ENCODE peak calls at places on chromosomes 5 and 9, in nine cellular contexts. V is WTC11; Z is D341Med; Y is stimulated activated CD4-positive, alpha-beta T cell treated with anti-CD3 and anti-CD28 coated beads, Interleukin-15, amount 100 ng/mL, for 1 hour; K is sciatic nerve; D is activated naive CD4-positive, alpha-beta T cell; P is NCI-H1694; H is LHCN-M2; U is HFFc6. A is an unnamed sample.
A peak's percentile ranks its signal among the peaks of the same experiment; 100 is the strongest.

GRCh38 chr9:90773593-90773992 is 28.0 kb upstream of the SYK start:
- DNase-seq in V (peak; percentile 33), Z (no peak), Y (no peak), K (no peak), D (no peak), P (no peak), H (no peak), U (no peak), A (no peak)

GRCh38 chr9:83637389-83637788 is 14.4 kb downstream of the IDNK start:
- DNase-seq in V (no peak), Z (no peak), Y (no peak), K (no peak), D (no peak), P (no peak), H (no peak), U (no peak), A (no peak)

GRCh38 chr5:163189023-163189553 is 248.3 kb upstream of the CCNG1 start:
- DNase-seq in V (no peak), Z (no peak), Y (no peak), K (no peak), D (no peak), P (no peak), H (no peak), U (no peak), A (no peak)

GRCh38 chr5:157816682-157817268 is 42.2 kb downstream of the CLINT1 start:
- DNase-seq in V (no peak), Z (no peak), Y (no peak), K (no peak), D (no peak), P (no peak), H (peak; percentile 21), U (no peak), A (no peak)

GRCh38 chr5:160105686-160106085 is 13.6 kb downstream of the PWWP2A start:
- DNase-seq in V (no peak), Z (no peak), Y (no peak), K (no peak), D (no peak), P (no peak), H (no peak), U (no peak), A (no peak)

GRCh38 chr5:81717221-81717620 is 33.7 kb downstream of the SSBP2 start:
- DNase-seq in V (no peak), Z (no peak), Y (no peak), K (no peak), D (no peak), P (no peak), H (no peak), U (peak; percentile 46), A (no peak)

GRCh38 chr5:73938280-73938937 is 312.4 kb downstream of the ARHGEF28 start:
- DNase-seq in V (no peak), Z (no peak), Y (no peak), K (no peak), D (no peak), P (no peak), H (peak; percentile 96), U (peak; percentile 94), A (no peak)

GRCh38 chr5:142053434-142054253 is 40.8 kb upstream of the GNPDA1 start:
- DNase-seq in V (no peak), Z (no peak), Y (no peak), K (no peak), D (no peak), P (no peak), H (peak; percentile 66), U (peak; percentile 82), A (no peak)

GRCh38 chr9:34986541-34987047 is 3.0 kb upstream of the DNAJB5 start:
- DNase-seq in V (peak; percentile 37), Z (no peak), Y (no peak), K (no peak), D (no peak), P (peak; percentile 36), H (no peak), U (no peak), A (no peak)

GRCh38 chr9:123872710-123873109 is 57.2 kb downstream of the DENND1A start:
- DNase-seq in V (no peak), Z (no peak), Y (no peak), K (no peak), D (no peak), P (no peak), H (no peak), U (no peak), A (no peak)

GRCh38 chr5:157143127-157143959 is 678 bp upstream of the MED7 start:
- DNase-seq in V (no peak), Z (peak; percentile 60), Y (no peak), K (peak; percentile 72), D (peak; percentile 16), P (peak; percentile 71), H (peak; percentile 21), U (no peak), A (no peak)

GRCh38 chr5:177189965-177190364 is 56.4 kb downstream of the NSD1 start:
- DNase-seq in V (no peak), Z (no peak), Y (no peak), K (no peak), D (no peak), P (no peak), H (no peak), U (no peak), A (no peak)

GRCh38 chr9:20815923-20816703 is 132.1 kb downstream of the FOCAD start:
- DNase-seq in V (no peak), Z (no peak), Y (no peak), K (no peak), D (no peak), P (no peak), H (no peak), U (no peak), A (no peak)

GRCh38 chr9:77964258-77964657 is 67.4 kb downstream of the GNAQ start:
- DNase-seq in V (no peak), Z (no peak), Y (no peak), K (no peak), D (no peak), P (no peak), H (no peak), U (no peak), A (no peak)

GRCh38 chr5:169503899-169504298 is 79.7 kb upstream of the SPDL1 start:
- DNase-seq in V (no peak), Z (no peak), Y (no peak), K (no peak), D (no peak), P (no peak), H (no peak), U (no peak), A (no peak)

GRCh38 chr9:118631956-118632355 is 737.3 kb downstream of the BRINP1 start:
- DNase-seq in V (no peak), Z (no peak), Y (no peak), K (no peak), D (no peak), P (no peak), H (no peak), U (no peak), A (no peak)

GRCh38 chr5:31901807-31902530 is 263.0 kb downstream of the PDZD2 start:
- DNase-seq in V (no peak), Z (no peak), Y (no peak), K (no peak), D (no peak), P (no peak), H (no peak), U (no peak), A (no peak)

GRCh38 chr9:131715906-131716305 is 24.0 kb downstream of the RAPGEF1 start:
- DNase-seq in V (no peak), Z (no peak), Y (no peak), K (no peak), D (no peak), P (no peak), H (no peak), U (no peak), A (no peak)

GRCh38 chr5:150488519-150489357 is 19.2 kb upstream of the NDST1 start:
- DNase-seq in V (no peak), Z (no peak), Y (no peak), K (peak; percentile 78), D (no peak), P (no peak), H (peak; percentile 57), U (peak; percentile 80), A (no peak)

A was measured in GM19239.